ENCODE peak calls at places on chromosome 22, in seven cellular contexts. D, L, A, H, E, M and U are unnamed samples.

GRCh38 chr22:49365910-49366309 is 461.8 kb downstream of the BRD1 start:
- DNase-seq in D (no peak), L (no peak), A (no peak), H (peak; percentile 4), E (no peak), M (no peak), U (no peak)

GRCh38 chr22:41000040-41000565 is 48.9 kb downstream of the RBX1 start:
- DNase-seq in D (no peak), L (no peak), A (no peak), H (no peak), E (no peak), M (no peak), U (no peak)

GRCh38 chr22:40894417-40894816 is 32.5 kb upstream of the DNAJB7 start:
- DNase-seq in D (no peak), L (no peak), A (no peak), H (no peak), E (no peak), M (no peak), U (no peak)

GRCh38 chr22:26480611-26480932 is 3.0 kb downstream of the HPS4 start:
- DNase-seq in D (no peak), L (no peak), A (no peak), H (no peak), E (no peak), M (no peak), U (no peak)

GRCh38 chr22:21766933-21767462 is 31.4 kb upstream of the YPEL1 start:
- DNase-seq in D (no peak), L (no peak), A (no peak), H (no peak), E (no peak), M (no peak), U (peak; percentile 39)

GRCh38 chr22:41831383-41831782 is 1.5 kb upstream of the SREBF2 start:
- DNase-seq in D (peak; percentile 54), L (no peak), A (no peak), H (no peak), E (no peak), M (no peak), U (peak; percentile 39)

GRCh38 chr22:31969789-31970489 is 25.6 kb downstream of the YWHAH start:
- DNase-seq in D (peak; percentile 83), L (peak; percentile 26), A (peak; percentile 27), H (peak; percentile 83), E (peak; percentile 20), M (peak; percentile 18), U (peak; percentile 85)

GRCh38 chr22:40482391-40482790 is 112.0 kb downstream of the SGSM3 start:
- DNase-seq in D (no peak), L (no peak), A (no peak), H (no peak), E (no peak), M (no peak), U (no peak)

GRCh38 chr22:48844096-48844675 is 983.5 kb downstream of the BRD1 start:
- DNase-seq in D (no peak), L (no peak), A (no peak), H (no peak), E (no peak), M (no peak), U (no peak)

GRCh38 chr22:48276933-48277867 is 1514.8 kb downstream of the TBC1D22A start:
- DNase-seq in D (no peak), L (no peak), A (no peak), H (peak; percentile 77), E (no peak), M (no peak), U (no peak)

GRCh38 chr22:43433904-43434600 is 22.2 kb downstream of the MPPED1 start:
- DNase-seq in D (no peak), L (no peak), A (no peak), H (no peak), E (no peak), M (no peak), U (no peak)

GRCh38 chr22:32958021-32958420 is 100.2 kb downstream of the SYN3 start:
- DNase-seq in D (no peak), L (no peak), A (no peak), H (no peak), E (no peak), M (no peak), U (no peak)

GRCh38 chr22:40707154-40707553 is 27.9 kb downstream of the MCHR1 start:
- DNase-seq in D (no peak), L (no peak), A (no peak), H (no peak), E (no peak), M (no peak), U (no peak)

GRCh38 chr22:19762315-19763140 is 1.9 kb downstream of the TBX1 start:
- DNase-seq in D (no peak), L (no peak), A (no peak), H (no peak), E (no peak), M (no peak), U (no peak)

GRCh38 chr22:23216331-23217170 is 36.2 kb downstream of the BCR start:
- DNase-seq in D (no peak), L (no peak), A (no peak), H (no peak), E (no peak), M (no peak), U (no peak)

DNA sequence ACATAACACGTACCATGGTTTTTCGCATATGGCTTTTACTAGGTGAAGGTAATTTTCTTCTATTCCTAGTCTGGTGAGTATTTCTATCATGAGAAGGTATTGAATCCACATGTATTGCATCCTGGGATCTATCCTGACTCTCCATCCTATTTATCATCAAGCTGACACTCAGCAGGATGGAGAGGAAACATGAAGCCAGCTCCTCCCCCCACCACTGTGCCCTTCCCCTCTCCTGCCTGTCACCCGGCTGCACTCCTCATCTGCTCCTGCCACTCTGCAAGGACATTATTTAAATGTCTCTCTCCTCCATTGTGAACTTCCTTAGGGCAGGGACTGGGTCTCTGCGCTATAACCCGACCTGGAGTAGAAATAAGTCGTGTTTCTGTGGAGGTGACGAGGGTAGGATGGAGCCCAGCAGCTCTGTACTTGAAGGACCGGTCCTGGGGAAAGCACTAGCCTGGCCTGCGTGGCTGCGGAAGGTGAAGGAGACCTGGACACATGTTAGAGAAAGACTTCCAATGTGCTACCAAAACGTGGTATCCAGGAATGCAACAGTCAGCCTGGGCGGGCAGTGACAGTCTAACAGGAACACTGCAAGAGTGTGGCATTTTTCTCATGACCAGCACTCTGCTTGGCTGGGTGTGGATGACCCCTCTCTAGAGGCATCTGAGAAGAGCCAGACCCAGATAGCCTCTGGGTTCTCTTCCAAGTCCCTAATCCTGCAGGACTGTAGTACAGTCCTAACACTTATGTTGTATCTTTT is 111.2 kb downstream of the MICAL3 start:
- DNase-seq in D (peak; percentile 31), L (peak; percentile 65), A (no peak), H (no peak), E (no peak), M (no peak), U (no peak)
- TF ChIP-seq CTCF in D (no peak), L (no peak), A (no peak), H (no peak), E (no peak), M (no peak), U (no peak)

GRCh38 chr22:30423959-30424380 is 1.6 kb upstream of the MTFP1 start:
- DNase-seq in D (peak; percentile 100), L (peak; percentile 99), A (peak; percentile 99), H (peak; percentile 99), E (peak; percentile 99), M (peak; percentile 99), U (peak; percentile 98)

GRCh38 chr22:30426395-30427353 is 1.1 kb downstream of the MTFP1 start:
- DNase-seq in D (peak; percentile 89), L (peak; percentile 58), A (peak; percentile 77), H (peak; percentile 95), E (no peak), M (peak; percentile 41), U (peak; percentile 77)

GRCh38 chr22:30424471-30425326 is 869 bp upstream of the MTFP1 start:
- DNase-seq in D (peak; percentile 60), L (no peak), A (peak; percentile 15), H (peak; percentile 45), E (no peak), M (no peak), U (no peak)

GRCh38 chr22:30425327-30425615 is 297 bp upstream of the MTFP1 start:
- DNase-seq in D (no peak), L (no peak), A (no peak), H (no peak), E (no peak), M (no peak), U (no peak)

DNA sequence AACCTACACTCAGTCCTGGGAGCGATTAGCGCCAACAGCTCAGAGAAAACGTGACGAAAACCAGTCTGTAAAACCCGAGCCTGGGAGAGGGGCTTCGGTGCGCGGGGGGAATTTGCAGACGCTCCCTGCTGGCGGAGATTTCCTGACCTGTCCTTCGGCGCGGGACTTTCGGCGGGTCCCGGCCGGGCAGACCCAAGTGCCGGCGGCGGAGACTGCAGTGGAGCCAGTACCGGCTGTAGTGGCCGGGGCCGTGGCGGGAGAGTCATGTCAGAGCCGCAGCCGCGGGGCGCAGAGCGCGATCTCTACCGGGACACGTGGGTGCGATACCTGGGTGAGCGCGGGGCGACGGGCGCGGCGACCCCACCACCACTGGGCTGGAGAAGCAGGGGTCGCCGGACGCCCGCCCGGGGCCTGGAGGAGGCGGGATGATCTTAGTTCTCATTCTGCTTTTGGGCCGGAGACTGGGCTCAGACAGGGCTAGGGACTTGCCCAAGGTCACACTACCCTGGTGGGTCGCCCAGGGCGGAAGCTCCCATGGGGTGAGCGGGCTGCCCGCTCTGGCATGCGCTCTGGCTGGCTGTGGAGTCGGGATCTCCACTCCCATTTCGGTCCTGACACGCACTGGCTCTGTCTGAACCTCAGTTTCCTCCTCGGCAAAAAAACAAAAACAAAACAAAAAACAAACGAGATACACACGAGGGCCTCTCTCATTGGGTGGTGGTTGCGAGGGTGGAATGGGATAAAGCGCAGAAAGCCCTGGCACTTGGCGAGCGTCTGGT is at the start of gene MTFP1:
- DNase-seq in D (peak; percentile 79), L (peak; percentile 8), A (peak; percentile 25), H (peak; percentile 74), E (no peak), M (no peak), U (peak; percentile 77)
- TF ChIP-seq CTCF in D (no peak), L (peak; percentile 22), A (no peak), H (no peak), E (peak; percentile 19), M (no peak), U (peak; percentile 5)

GRCh38 chr22:36405671-36406070 is 17.9 kb upstream of the MYH9 start:
- DNase-seq in D (peak; percentile 69), L (no peak), A (no peak), H (no peak), E (no peak), M (no peak), U (no peak)
- TF ChIP-seq CTCF in D (no peak), L (no peak), A (no peak), H (no peak), E (no peak), M (peak; percentile 9), U (no peak)

GRCh38 chr22:46835288-46835687 is 72.8 kb downstream of the TBC1D22A start:
- DNase-seq in D (no peak), L (no peak), A (no peak), H (no peak), E (no peak), M (no peak), U (no peak)

GRCh38 chr22:46830001-46830715 is 67.7 kb downstream of the TBC1D22A start:
- DNase-seq in D (peak; percentile 77), L (no peak), A (peak; percentile 52), H (no peak), E (no peak), M (no peak), U (no peak)

GRCh38 chr22:46830841-46831240 is 68.4 kb downstream of the TBC1D22A start:
- DNase-seq in D (peak; percentile 28), L (no peak), A (no peak), H (no peak), E (no peak), M (no peak), U (no peak)

GRCh38 chr22:46835693-46836092 is 73.2 kb downstream of the TBC1D22A start:
- DNase-seq in D (no peak), L (no peak), A (no peak), H (no peak), E (no peak), M (no peak), U (no peak)

GRCh38 chr22:46833228-46833627 is 70.8 kb downstream of the TBC1D22A start:
- DNase-seq in D (peak; percentile 23), L (no peak), A (no peak), H (no peak), E (no peak), M (no peak), U (no peak)
- TF ChIP-seq CTCF in D (peak; percentile 28), L (no peak), A (no peak), H (no peak), E (peak; percentile 24), M (no peak), U (no peak)